ENCODE peak calls at places on chromosomes 3 and 15, in six cellular contexts. One of them, this sample, is unnamed.

GRCh38 chr3:169662215-169663070 is 1.1 kb downstream of the MECOM start:
- DNase-seq in psoas muscle: peak
- DNase-seq in GM06990: peak
- DNase-seq in brain microvascular endothelial cell: peak
- DNase-seq in tibial artery: peak
- DNase-seq in AG04450: no peak
- DNase-seq in this sample: no peak

GRCh38 chr3:106542101-106542769 is 673.4 kb upstream of the CBLB start:
- DNase-seq in AG04450: peak
- DNase-seq in GM06990: no peak
- DNase-seq in psoas muscle: no peak
- DNase-seq in brain microvascular endothelial cell: no peak
- DNase-seq in tibial artery: no peak
- DNase-seq in this sample: no peak

GRCh38 chr3:177201707-177202397 is 4.6 kb upstream of the TBL1XR1 start:
- DNase-seq in brain microvascular endothelial cell: peak
- DNase-seq in tibial artery: no peak
- DNase-seq in psoas muscle: no peak
- DNase-seq in AG04450: peak
- DNase-seq in GM06990: peak
- DNase-seq in this sample: peak

GRCh38 chr3:171458857-171459129 is 1.4 kb downstream of the TNIK start:
- DNase-seq in GM06990: no peak
- DNase-seq in psoas muscle: no peak
- DNase-seq in tibial artery: no peak
- DNase-seq in AG04450: no peak
- DNase-seq in brain microvascular endothelial cell: no peak
- DNase-seq in this sample: no peak

GRCh38 chr3:149547954-149548728 is 73.6 kb downstream of the TM4SF4 start:
- DNase-seq in AG04450: peak
- DNase-seq in tibial artery: peak
- DNase-seq in psoas muscle: peak
- DNase-seq in GM06990: no peak
- DNase-seq in brain microvascular endothelial cell: peak
- DNase-seq in this sample: no peak

GRCh38 chr3:63934484-63934883 is 22.3 kb upstream of the SCAANT1 start:
- DNase-seq in tibial artery: no peak
- DNase-seq in AG04450: no peak
- DNase-seq in GM06990: peak
- DNase-seq in brain microvascular endothelial cell: no peak
- DNase-seq in psoas muscle: no peak
- DNase-seq in this sample: no peak

GRCh38 chr3:39707314-39707909 is 102.0 kb upstream of the MYRIP start:
- DNase-seq in tibial artery: no peak
- DNase-seq in GM06990: no peak
- DNase-seq in AG04450: no peak
- DNase-seq in psoas muscle: no peak
- DNase-seq in brain microvascular endothelial cell: peak
- DNase-seq in this sample: peak

GRCh38 chr3:119098620-119099222 is 47.2 kb upstream of the TEX55 start:
- DNase-seq in tibial artery: no peak
- DNase-seq in GM06990: no peak
- DNase-seq in psoas muscle: no peak
- DNase-seq in brain microvascular endothelial cell: peak
- DNase-seq in AG04450: peak
- DNase-seq in this sample: peak

GRCh38 chr15:59541750-59542149 is 69.8 kb upstream of the GCNT3 start:
- DNase-seq in GM06990: no peak
- DNase-seq in tibial artery: no peak
- DNase-seq in psoas muscle: no peak
- DNase-seq in AG04450: no peak
- DNase-seq in brain microvascular endothelial cell: no peak
- DNase-seq in this sample: no peak

GRCh38 chr15:74402873-74403589 is 30.7 kb downstream of the SEMA7A start:
- DNase-seq in psoas muscle: no peak
- DNase-seq in GM06990: peak
- DNase-seq in AG04450: no peak
- DNase-seq in tibial artery: no peak
- DNase-seq in brain microvascular endothelial cell: no peak
- DNase-seq in this sample: no peak

GRCh38 chr15:28105793-28106192 is 6.7 kb upstream of the OCA2 start:
- DNase-seq in tibial artery: no peak
- DNase-seq in brain microvascular endothelial cell: no peak
- DNase-seq in psoas muscle: no peak
- DNase-seq in AG04450: no peak
- DNase-seq in GM06990: no peak
- DNase-seq in this sample: no peak

GRCh38 chr15:82689147-82689546 is 20.5 kb downstream of the AP3B2 start:
- DNase-seq in psoas muscle: no peak
- DNase-seq in GM06990: no peak
- DNase-seq in AG04450: no peak
- DNase-seq in brain microvascular endothelial cell: no peak
- DNase-seq in tibial artery: no peak
- DNase-seq in this sample: no peak

GRCh38 chr15:63195257-63196023 is 6.0 kb downstream of the RAB8B start:
- DNase-seq in brain microvascular endothelial cell: no peak
- DNase-seq in tibial artery: no peak
- DNase-seq in AG04450: no peak
- DNase-seq in psoas muscle: no peak
- DNase-seq in GM06990: no peak
- DNase-seq in this sample: no peak
- H3K4me3 ChIP-seq in brain microvascular endothelial cell: no peak
- H3K4me3 ChIP-seq in tibial artery: no peak
- H3K4me3 ChIP-seq in AG04450: no peak
- H3K4me3 ChIP-seq in psoas muscle: no peak
- H3K4me3 ChIP-seq in GM06990: no peak
- H3K4me3 ChIP-seq in this sample: no peak

DNA sequence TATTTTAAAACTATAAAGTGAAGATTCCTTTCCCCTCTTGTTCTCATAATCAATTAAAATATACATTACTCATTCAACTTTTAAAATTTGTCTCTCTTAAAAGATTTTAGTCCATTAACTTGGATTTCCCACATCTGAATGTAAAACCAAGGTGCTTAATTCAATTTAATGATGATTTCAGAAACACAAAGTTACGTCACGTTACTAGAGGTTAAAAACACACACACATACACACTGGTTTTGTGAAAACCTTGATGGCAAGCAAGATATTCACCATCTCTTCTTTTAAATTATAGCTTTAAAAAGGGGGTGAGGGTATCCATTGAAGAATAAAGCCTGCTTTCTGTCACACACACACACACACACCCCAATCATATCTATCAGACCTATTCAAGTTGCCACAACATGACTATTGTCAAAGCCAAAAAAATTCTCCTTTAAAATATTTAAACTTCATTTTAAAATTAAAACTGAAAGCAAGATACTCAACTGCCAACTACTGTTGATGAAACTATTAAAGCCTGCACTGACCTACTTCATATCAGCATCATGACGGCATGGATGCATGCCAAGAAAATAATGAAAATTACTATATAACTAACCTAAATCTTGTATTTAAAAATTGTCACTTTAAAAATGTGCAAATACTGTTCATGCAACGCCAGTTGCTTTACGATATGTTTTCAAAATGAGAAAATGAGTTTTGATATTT is 2.1 kb downstream of the RFX7 start:
- DNase-seq in tibial artery: no peak
- DNase-seq in GM06990: no peak
- DNase-seq in psoas muscle: no peak
- DNase-seq in brain microvascular endothelial cell: no peak
- DNase-seq in AG04450: no peak
- DNase-seq in this sample: no peak
- H3K4me3 ChIP-seq in tibial artery: peak
- H3K4me3 ChIP-seq in GM06990: peak
- H3K4me3 ChIP-seq in psoas muscle: peak
- H3K4me3 ChIP-seq in brain microvascular endothelial cell: peak
- H3K4me3 ChIP-seq in AG04450: peak
- H3K4me3 ChIP-seq in this sample: peak

GRCh38 chr3:144818973-144819372 is 847.4 kb downstream of the DIPK2A start:
- DNase-seq in brain microvascular endothelial cell: no peak
- DNase-seq in psoas muscle: no peak
- DNase-seq in tibial artery: no peak
- DNase-seq in AG04450: no peak
- DNase-seq in GM06990: no peak
- DNase-seq in this sample: no peak
- H3K4me3 ChIP-seq in brain microvascular endothelial cell: no peak
- H3K4me3 ChIP-seq in psoas muscle: no peak
- H3K4me3 ChIP-seq in tibial artery: no peak
- H3K4me3 ChIP-seq in AG04450: no peak
- H3K4me3 ChIP-seq in GM06990: no peak
- H3K4me3 ChIP-seq in this sample: no peak

DNA sequence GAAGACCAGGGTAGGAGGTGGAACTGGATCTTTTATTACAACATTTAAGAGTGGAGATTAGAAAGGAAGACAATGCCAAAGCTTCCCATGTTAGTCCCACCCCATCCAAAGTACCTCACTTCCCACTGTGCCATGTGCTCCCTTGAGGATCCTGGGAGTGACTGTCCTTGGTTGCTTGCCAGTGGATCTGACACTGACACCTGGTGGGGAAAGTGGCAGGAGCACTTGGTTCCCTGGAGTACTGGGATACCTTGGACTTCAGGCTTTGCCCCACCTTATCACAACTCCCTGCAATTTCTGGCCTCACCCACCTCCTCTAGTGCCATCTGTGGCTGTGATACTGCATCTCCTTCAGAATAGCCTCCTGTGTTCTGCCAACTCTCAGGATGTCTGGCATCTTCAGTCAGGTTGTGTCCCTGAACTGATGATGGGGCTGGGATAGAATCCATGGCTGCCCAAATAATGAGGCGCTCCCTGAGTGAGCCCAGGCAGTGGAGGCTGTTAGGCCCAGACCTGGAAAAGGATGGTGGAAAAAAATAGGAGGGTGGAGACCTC is 1.3 kb downstream of the ELL3 start:
- DNase-seq in GM06990: no peak
- DNase-seq in tibial artery: no peak
- DNase-seq in psoas muscle: peak
- DNase-seq in brain microvascular endothelial cell: peak
- DNase-seq in AG04450: no peak
- DNase-seq in this sample: no peak
- H3K4me3 ChIP-seq in GM06990: peak
- H3K4me3 ChIP-seq in tibial artery: no peak
- H3K4me3 ChIP-seq in psoas muscle: no peak
- H3K4me3 ChIP-seq in brain microvascular endothelial cell: no peak
- H3K4me3 ChIP-seq in AG04450: no peak
- H3K4me3 ChIP-seq in this sample: peak

GRCh38 chr3:13420817-13421755 is 964 bp upstream of the NUP210 start:
- DNase-seq in tibial artery: no peak
- DNase-seq in brain microvascular endothelial cell: no peak
- DNase-seq in GM06990: peak
- DNase-seq in psoas muscle: peak
- DNase-seq in AG04450: no peak
- DNase-seq in this sample: peak
- H3K4me3 ChIP-seq in tibial artery: peak
- H3K4me3 ChIP-seq in brain microvascular endothelial cell: no peak
- H3K4me3 ChIP-seq in GM06990: peak
- H3K4me3 ChIP-seq in psoas muscle: peak
- H3K4me3 ChIP-seq in AG04450: no peak
- H3K4me3 ChIP-seq in this sample: peak

DNA sequence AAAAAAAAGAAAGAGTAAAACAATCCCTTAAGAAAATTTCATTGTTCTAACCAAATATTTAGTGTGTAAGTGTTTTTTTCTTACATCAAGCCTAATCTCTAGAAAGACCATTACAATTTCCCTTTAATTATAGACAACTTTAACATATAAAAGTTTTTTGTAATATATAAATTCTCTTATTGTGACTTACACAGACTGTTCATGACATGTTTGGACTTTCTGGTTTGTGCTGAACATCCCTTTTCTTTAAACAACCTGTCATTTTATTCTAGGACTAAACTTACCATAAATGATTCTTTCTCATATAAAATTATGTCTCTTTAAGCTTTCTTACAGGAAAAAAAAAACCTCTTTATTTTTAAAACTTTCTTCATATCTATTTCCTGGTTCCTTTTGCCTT is 13.0 kb upstream of the BTLA start:
- DNase-seq in tibial artery: no peak
- DNase-seq in GM06990: no peak
- DNase-seq in brain microvascular endothelial cell: no peak
- DNase-seq in psoas muscle: no peak
- DNase-seq in AG04450: no peak
- DNase-seq in this sample: no peak
- H3K4me3 ChIP-seq in tibial artery: no peak
- H3K4me3 ChIP-seq in GM06990: no peak
- H3K4me3 ChIP-seq in brain microvascular endothelial cell: no peak
- H3K4me3 ChIP-seq in psoas muscle: no peak
- H3K4me3 ChIP-seq in AG04450: no peak
- H3K4me3 ChIP-seq in this sample: no peak

DNA sequence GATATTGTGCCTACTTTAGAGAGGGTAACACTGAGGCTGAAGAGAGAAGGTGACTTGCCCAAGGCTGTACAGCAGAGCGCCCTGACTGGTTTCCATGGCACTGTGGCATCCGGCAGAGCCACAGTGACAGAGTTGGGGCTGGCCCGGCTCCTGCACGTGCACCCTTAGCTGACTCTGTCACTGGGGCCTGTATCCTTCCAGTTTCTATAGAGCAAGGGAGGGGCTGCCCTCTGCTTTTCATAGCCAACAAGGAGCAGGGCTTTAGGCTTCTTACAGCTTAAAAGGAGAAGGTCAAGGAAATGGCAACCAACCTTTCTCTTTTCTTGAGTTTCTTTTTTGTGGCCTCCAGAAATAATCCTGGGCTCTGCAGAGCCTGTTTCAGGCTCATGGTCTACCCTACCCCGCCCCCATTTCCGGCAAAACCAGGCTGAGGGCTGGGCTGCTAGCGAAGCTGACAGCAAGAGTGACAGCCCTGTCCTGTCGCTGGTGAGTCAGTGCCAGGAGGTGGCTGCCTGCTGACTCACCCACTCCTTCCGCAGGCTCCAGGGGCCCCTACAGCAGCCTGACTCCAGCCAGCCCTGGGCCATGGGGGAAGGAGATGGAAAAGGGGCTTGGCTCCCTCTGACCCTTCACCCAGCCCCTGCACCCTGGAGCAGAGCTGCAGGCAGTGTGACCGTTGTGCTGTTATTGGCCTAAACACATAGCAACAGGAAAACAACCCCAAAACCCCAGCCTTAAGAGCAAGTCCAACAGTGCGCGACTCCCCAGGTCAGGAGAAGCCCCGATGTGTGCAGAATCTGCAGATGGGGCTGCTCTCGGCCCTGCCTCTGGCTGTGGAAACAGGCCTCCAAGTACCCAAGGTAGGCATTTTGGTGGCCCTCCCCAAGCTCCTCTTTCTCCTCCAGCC is 29.8 kb downstream of the SLC6A6 start:
- DNase-seq in brain microvascular endothelial cell: peak
- DNase-seq in psoas muscle: peak
- DNase-seq in GM06990: peak
- DNase-seq in AG04450: no peak
- DNase-seq in tibial artery: peak
- DNase-seq in this sample: peak
- H3K4me3 ChIP-seq in brain microvascular endothelial cell: no peak
- H3K4me3 ChIP-seq in psoas muscle: no peak
- H3K4me3 ChIP-seq in GM06990: peak
- H3K4me3 ChIP-seq in AG04450: no peak
- H3K4me3 ChIP-seq in tibial artery: no peak
- H3K4me3 ChIP-seq in this sample: peak

GRCh38 chr3:188507244-188507720 is 353.3 kb downstream of the LPP start:
- DNase-seq in AG04450: peak
- DNase-seq in tibial artery: no peak
- DNase-seq in GM06990: no peak
- DNase-seq in psoas muscle: no peak
- DNase-seq in brain microvascular endothelial cell: peak
- DNase-seq in this sample: no peak
- H3K4me3 ChIP-seq in AG04450: no peak
- H3K4me3 ChIP-seq in tibial artery: no peak
- H3K4me3 ChIP-seq in GM06990: no peak
- H3K4me3 ChIP-seq in psoas muscle: no peak
- H3K4me3 ChIP-seq in brain microvascular endothelial cell: no peak
- H3K4me3 ChIP-seq in this sample: no peak